ENCODE peak calls at places on chromosomes 2 and 18, in nine cellular contexts. One of them, this sample, is unnamed.

GRCh38 chr2:235514627-235515363 is 21.0 kb downstream of the AGAP1 start:
- DNase-seq in neuronal stem cell: no peak
- DNase-seq in neural progenitor cell: no peak
- DNase-seq in HCT116: no peak
- DNase-seq in HepG2: peak; percentile 94
- DNase-seq in adipocyte: no peak
- DNase-seq in mesendoderm: peak; percentile 38
- DNase-seq in GM23248: no peak
- DNase-seq in H9: peak; percentile 62
- DNase-seq in this sample: no peak

GRCh38 chr18:4653418-4653817 is 198.3 kb upstream of the DLGAP1 start:
- DNase-seq in neuronal stem cell: no peak
- DNase-seq in neural progenitor cell: no peak
- DNase-seq in HCT116: no peak
- DNase-seq in HepG2: no peak
- DNase-seq in adipocyte: no peak
- DNase-seq in mesendoderm: no peak
- DNase-seq in GM23248: no peak
- DNase-seq in H9: no peak
- DNase-seq in this sample: no peak

GRCh38 chr18:79422783-79423165 is 27.0 kb downstream of the NFATC1 start:
- DNase-seq in neuronal stem cell: no peak
- DNase-seq in neural progenitor cell: no peak
- DNase-seq in HCT116: no peak
- DNase-seq in HepG2: no peak
- DNase-seq in adipocyte: no peak
- DNase-seq in mesendoderm: no peak
- DNase-seq in GM23248: no peak
- DNase-seq in H9: no peak
- DNase-seq in this sample: no peak

GRCh38 chr2:137521653-137522052 is 442.6 kb upstream of the HNMT start:
- DNase-seq in neuronal stem cell: no peak
- DNase-seq in neural progenitor cell: no peak
- DNase-seq in HCT116: no peak
- DNase-seq in HepG2: no peak
- DNase-seq in adipocyte: no peak
- DNase-seq in mesendoderm: no peak
- DNase-seq in GM23248: no peak
- DNase-seq in H9: no peak
- DNase-seq in this sample: no peak

GRCh38 chr2:127577973-127578372 is 42.5 kb downstream of the MYO7B start:
- DNase-seq in neuronal stem cell: no peak
- DNase-seq in neural progenitor cell: no peak
- DNase-seq in HCT116: no peak
- DNase-seq in HepG2: no peak
- DNase-seq in adipocyte: no peak
- DNase-seq in mesendoderm: no peak
- DNase-seq in GM23248: no peak
- DNase-seq in H9: no peak
- DNase-seq in this sample: no peak

GRCh38 chr2:133077259-133077822 is 407.3 kb upstream of the LYPD1 start:
- DNase-seq in neuronal stem cell: no peak
- DNase-seq in neural progenitor cell: no peak
- DNase-seq in HCT116: no peak
- DNase-seq in HepG2: no peak
- DNase-seq in adipocyte: peak; percentile 62
- DNase-seq in mesendoderm: no peak
- DNase-seq in GM23248: peak; percentile 14
- DNase-seq in H9: no peak
- DNase-seq in this sample: no peak

GRCh38 chr2:396903-397302 is 109.0 kb upstream of the ALKAL2 start:
- DNase-seq in neuronal stem cell: no peak
- DNase-seq in neural progenitor cell: no peak
- DNase-seq in HCT116: no peak
- DNase-seq in HepG2: no peak
- DNase-seq in adipocyte: no peak
- DNase-seq in mesendoderm: no peak
- DNase-seq in GM23248: no peak
- DNase-seq in H9: no peak
- DNase-seq in this sample: no peak

GRCh38 chr2:45891719-45892118 is 240.2 kb downstream of the PRKCE start:
- DNase-seq in neuronal stem cell: no peak
- DNase-seq in neural progenitor cell: no peak
- DNase-seq in HCT116: no peak
- DNase-seq in HepG2: no peak
- DNase-seq in adipocyte: no peak
- DNase-seq in mesendoderm: no peak
- DNase-seq in GM23248: no peak
- DNase-seq in H9: no peak
- DNase-seq in this sample: peak; percentile 96

GRCh38 chr2:8573234-8573941 is 108.5 kb upstream of the ID2 start:
- DNase-seq in neuronal stem cell: no peak
- DNase-seq in neural progenitor cell: no peak
- DNase-seq in HCT116: no peak
- DNase-seq in HepG2: peak; percentile 47
- DNase-seq in adipocyte: no peak
- DNase-seq in mesendoderm: peak; percentile 47
- DNase-seq in GM23248: no peak
- DNase-seq in H9: peak; percentile 64
- DNase-seq in this sample: no peak

GRCh38 chr2:228518-229278 is 35.1 kb downstream of the SH3YL1 start:
- DNase-seq in neuronal stem cell: no peak
- DNase-seq in neural progenitor cell: no peak
- DNase-seq in HCT116: no peak
- DNase-seq in HepG2: no peak
- DNase-seq in adipocyte: no peak
- DNase-seq in mesendoderm: no peak
- DNase-seq in GM23248: no peak
- DNase-seq in H9: no peak
- DNase-seq in this sample: no peak

GRCh38 chr2:241014224-241014623 is 15.8 kb downstream of the SNED1 start:
- DNase-seq in neuronal stem cell: no peak
- DNase-seq in neural progenitor cell: no peak
- DNase-seq in HCT116: no peak
- DNase-seq in HepG2: no peak
- DNase-seq in adipocyte: no peak
- DNase-seq in mesendoderm: no peak
- DNase-seq in GM23248: no peak
- DNase-seq in H9: no peak
- DNase-seq in this sample: no peak

GRCh38 chr18:36298113-36298701 is 694 bp downstream of the FHOD3 start:
- DNase-seq in neuronal stem cell: peak; percentile 58
- DNase-seq in neural progenitor cell: peak; percentile 85
- DNase-seq in HCT116: no peak
- DNase-seq in HepG2: no peak
- DNase-seq in adipocyte: peak; percentile 58
- DNase-seq in mesendoderm: peak; percentile 32
- DNase-seq in GM23248: peak; percentile 55
- DNase-seq in H9: peak; percentile 60
- DNase-seq in this sample: no peak
- H3K9ac ChIP-seq in neuronal stem cell: peak overlapping the region; percentile 95
- H3K9ac ChIP-seq in neural progenitor cell: peak overlapping the region; percentile 85
- H3K9ac ChIP-seq in HCT116: peak overlapping the region; percentile 56
- H3K9ac ChIP-seq in HepG2: no peak overlapping the region
- H3K9ac ChIP-seq in adipocyte: peak overlapping the region; percentile 75
- H3K9ac ChIP-seq in mesendoderm: no peak overlapping the region
- H3K9ac ChIP-seq in GM23248: peak overlapping the region; percentile 80
- H3K9ac ChIP-seq in H9: no peak overlapping the region
- H3K9ac ChIP-seq in this sample: peak overlapping the region; percentile 25

DNA sequence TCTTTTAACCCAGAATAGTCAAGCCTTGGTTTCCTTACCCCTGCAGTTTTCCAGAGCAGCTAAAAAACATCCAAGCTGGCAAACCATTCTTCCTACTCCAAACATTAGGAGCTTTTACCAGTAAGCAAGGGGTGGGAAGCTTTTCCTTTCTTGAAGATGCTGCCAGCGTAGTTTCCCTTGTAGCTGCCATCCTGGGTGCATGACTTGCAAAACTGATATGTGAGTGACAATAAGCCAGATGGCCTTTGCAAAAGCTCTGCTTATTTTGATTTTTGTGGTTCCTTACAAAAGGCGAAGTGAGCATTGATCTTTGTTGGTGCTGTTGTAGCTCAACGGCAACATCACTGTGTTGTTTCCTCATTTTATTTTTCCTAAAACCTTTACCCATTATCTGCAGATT is 138.8 kb downstream of the WDSUB1 start:
- DNase-seq in neuronal stem cell: no peak
- DNase-seq in neural progenitor cell: no peak
- DNase-seq in HCT116: no peak
- DNase-seq in HepG2: no peak
- DNase-seq in adipocyte: no peak
- DNase-seq in mesendoderm: no peak
- DNase-seq in GM23248: no peak
- DNase-seq in H9: no peak
- DNase-seq in this sample: no peak
- H3K9ac ChIP-seq in neuronal stem cell: no peak overlapping the region
- H3K9ac ChIP-seq in neural progenitor cell: no peak overlapping the region
- H3K9ac ChIP-seq in HCT116: no peak overlapping the region
- H3K9ac ChIP-seq in HepG2: no peak overlapping the region
- H3K9ac ChIP-seq in adipocyte: no peak overlapping the region
- H3K9ac ChIP-seq in mesendoderm: no peak overlapping the region
- H3K9ac ChIP-seq in GM23248: no peak overlapping the region
- H3K9ac ChIP-seq in H9: no peak overlapping the region
- H3K9ac ChIP-seq in this sample: no peak overlapping the region

GRCh38 chr2:101947374-101947773 is 44.4 kb upstream of the IL1R2 start:
- DNase-seq in neuronal stem cell: no peak
- DNase-seq in neural progenitor cell: no peak
- DNase-seq in HCT116: no peak
- DNase-seq in HepG2: no peak
- DNase-seq in adipocyte: no peak
- DNase-seq in mesendoderm: no peak
- DNase-seq in GM23248: no peak
- DNase-seq in H9: no peak
- DNase-seq in this sample: no peak
- H3K9ac ChIP-seq in neuronal stem cell: no peak overlapping the region
- H3K9ac ChIP-seq in neural progenitor cell: no peak overlapping the region
- H3K9ac ChIP-seq in HCT116: no peak overlapping the region
- H3K9ac ChIP-seq in HepG2: no peak overlapping the region
- H3K9ac ChIP-seq in adipocyte: no peak overlapping the region
- H3K9ac ChIP-seq in mesendoderm: no peak overlapping the region
- H3K9ac ChIP-seq in GM23248: no peak overlapping the region
- H3K9ac ChIP-seq in H9: no peak overlapping the region
- H3K9ac ChIP-seq in this sample: no peak overlapping the region

GRCh38 chr18:36600548-36600947 is 228.3 kb downstream of the TPGS2 start:
- DNase-seq in neuronal stem cell: no peak
- DNase-seq in neural progenitor cell: no peak
- DNase-seq in HCT116: no peak
- DNase-seq in HepG2: no peak
- DNase-seq in adipocyte: no peak
- DNase-seq in mesendoderm: no peak
- DNase-seq in GM23248: no peak
- DNase-seq in H9: no peak
- DNase-seq in this sample: no peak
- H3K9ac ChIP-seq in neuronal stem cell: no peak overlapping the region
- H3K9ac ChIP-seq in neural progenitor cell: no peak overlapping the region
- H3K9ac ChIP-seq in HCT116: no peak overlapping the region
- H3K9ac ChIP-seq in HepG2: no peak overlapping the region
- H3K9ac ChIP-seq in adipocyte: no peak overlapping the region
- H3K9ac ChIP-seq in mesendoderm: no peak overlapping the region
- H3K9ac ChIP-seq in GM23248: no peak overlapping the region
- H3K9ac ChIP-seq in H9: no peak overlapping the region
- H3K9ac ChIP-seq in this sample: no peak overlapping the region

GRCh38 chr2:12928706-12929291 is 212.1 kb downstream of the TRIB2 start:
- DNase-seq in neuronal stem cell: no peak
- DNase-seq in neural progenitor cell: peak; percentile 38
- DNase-seq in HCT116: no peak
- DNase-seq in HepG2: no peak
- DNase-seq in adipocyte: no peak
- DNase-seq in mesendoderm: no peak
- DNase-seq in GM23248: no peak
- DNase-seq in H9: no peak
- DNase-seq in this sample: no peak
- H3K9ac ChIP-seq in neuronal stem cell: no peak overlapping the region
- H3K9ac ChIP-seq in neural progenitor cell: no peak overlapping the region
- H3K9ac ChIP-seq in HCT116: no peak overlapping the region
- H3K9ac ChIP-seq in HepG2: no peak overlapping the region
- H3K9ac ChIP-seq in adipocyte: no peak overlapping the region
- H3K9ac ChIP-seq in mesendoderm: no peak overlapping the region
- H3K9ac ChIP-seq in GM23248: no peak overlapping the region
- H3K9ac ChIP-seq in H9: no peak overlapping the region
- H3K9ac ChIP-seq in this sample: no peak overlapping the region

This sample was measured in MM.1S.